ENCODE peak calls at places on chromosome 1, in eight cellular contexts. J, A, I, O, D, R, F and B are unnamed samples.
A peak's percentile ranks its signal among the peaks of the same experiment; 100 is the strongest.

GRCh38 chr1:14500041-14500440 is 98.4 kb upstream of the KAZN start:
- DNase-seq in O (no peak), I (no peak), J (no peak), R (no peak), F (no peak), D (no peak), A (no peak), B (no peak)

GRCh38 chr1:207847116-207847515 is 63.8 kb downstream of the CD34 start:
- DNase-seq in O (no peak), F (no peak), A (no peak), I (peak; percentile 58), D (no peak), R (no peak), J (no peak), B (no peak)

GRCh38 chr1:5525597-5526384 is 466.4 kb downstream of the NPHP4 start:
- DNase-seq in F (no peak), D (no peak), J (no peak), I (no peak), O (no peak), A (no peak), R (no peak), B (no peak)

GRCh38 chr1:31739281-31739853 is 24.8 kb downstream of the ADGRB2 start:
- DNase-seq in J (no peak), A (peak; percentile 86), O (peak; percentile 45), R (no peak), I (no peak), D (peak; percentile 70), F (no peak), B (peak; percentile 29)

GRCh38 chr1:225770586-225771248 is 6.9 kb upstream of the SRP9 start:
- DNase-seq in D (no peak), F (no peak), R (no peak), I (no peak), O (no peak), A (no peak), J (no peak), B (no peak)

GRCh38 chr1:10738125-10738746 is 58.2 kb downstream of the CASZ1 start:
- DNase-seq in R (no peak), I (no peak), A (no peak), F (no peak), J (peak; percentile 91), D (peak; percentile 80), O (no peak), B (no peak)

GRCh38 chr1:145985129-145985501 is 11.3 kb downstream of the TXNIP start:
- DNase-seq in O (no peak), D (no peak), F (no peak), R (no peak), A (no peak), I (no peak), J (no peak), B (no peak)

GRCh38 chr1:10599194-10599861 is 124.6 kb downstream of the PEX14 start:
- DNase-seq in O (no peak), D (no peak), R (peak; percentile 90), I (peak; percentile 66), A (no peak), J (peak; percentile 23), F (no peak), B (no peak)

GRCh38 chr1:228145498-228146425 is 4.0 kb upstream of the GJC2 start:
- DNase-seq in F (no peak), J (no peak), A (no peak), O (no peak), D (no peak), I (no peak), R (no peak), B (no peak)

GRCh38 chr1:226943927-226944326 is 3.8 kb downstream of the COQ8A start:
- DNase-seq in O (no peak), F (no peak), R (no peak), D (no peak), I (no peak), A (no peak), J (no peak), B (no peak)

GRCh38 chr1:89809556-89809955 is 11.3 kb upstream of the LRRC8D start:
- DNase-seq in J (no peak), A (no peak), O (no peak), R (peak; percentile 61), F (no peak), I (no peak), D (no peak), B (no peak)

GRCh38 chr1:213070399-213070798 is 19.4 kb downstream of the RPS6KC1 start:
- DNase-seq in A (peak; percentile 19), F (peak; percentile 37), J (peak; percentile 37), R (peak; percentile 86), I (peak; percentile 59), D (no peak), O (no peak), B (peak; percentile 87)

GRCh38 chr1:76939107-76939816 is 72.0 kb downstream of the ST6GALNAC5 start:
- DNase-seq in I (peak; percentile 59), A (no peak), R (peak; percentile 37), F (peak; percentile 20), O (no peak), D (no peak), J (no peak), B (peak; percentile 35)

DNA sequence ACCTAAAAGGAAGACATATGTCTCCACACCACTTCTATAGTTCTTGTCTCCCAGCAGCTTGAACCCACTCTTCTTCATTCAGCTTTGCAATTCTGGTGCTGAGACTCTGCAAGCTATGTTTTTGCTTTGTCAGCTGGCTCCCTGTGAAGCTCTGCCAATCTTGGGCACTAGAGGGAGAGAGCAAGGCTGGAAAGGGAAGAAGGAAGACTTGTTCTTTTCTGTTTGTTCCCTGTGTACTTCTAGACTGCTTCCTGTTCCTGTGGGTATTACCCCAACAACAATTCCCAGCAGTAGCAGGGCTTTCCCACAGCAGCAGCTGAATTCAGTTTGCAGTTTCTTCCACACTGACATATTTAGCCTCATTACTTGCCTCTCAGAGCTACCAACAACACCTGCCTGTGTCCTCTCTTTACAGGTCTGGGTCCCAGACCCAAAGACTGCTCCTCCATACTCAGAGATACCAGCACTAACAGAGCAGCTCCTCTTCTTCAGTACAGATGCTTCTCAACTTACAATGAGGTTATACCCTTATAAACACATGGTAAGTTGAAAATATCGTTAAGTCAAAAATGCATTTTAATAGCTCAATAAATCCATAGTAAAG is 275.2 kb upstream of the NEGR1 start:
- DNase-seq in F (peak; percentile 27), R (peak; percentile 2), D (no peak), O (no peak), A (no peak), J (no peak), I (peak; percentile 6), B (peak; percentile 2)
- TF ChIP-seq CTCF in F (peak; percentile 43), R (peak; percentile 20), D (no peak), O (no peak), A (no peak), J (no peak), I (peak; percentile 70), B (no peak)

DNA sequence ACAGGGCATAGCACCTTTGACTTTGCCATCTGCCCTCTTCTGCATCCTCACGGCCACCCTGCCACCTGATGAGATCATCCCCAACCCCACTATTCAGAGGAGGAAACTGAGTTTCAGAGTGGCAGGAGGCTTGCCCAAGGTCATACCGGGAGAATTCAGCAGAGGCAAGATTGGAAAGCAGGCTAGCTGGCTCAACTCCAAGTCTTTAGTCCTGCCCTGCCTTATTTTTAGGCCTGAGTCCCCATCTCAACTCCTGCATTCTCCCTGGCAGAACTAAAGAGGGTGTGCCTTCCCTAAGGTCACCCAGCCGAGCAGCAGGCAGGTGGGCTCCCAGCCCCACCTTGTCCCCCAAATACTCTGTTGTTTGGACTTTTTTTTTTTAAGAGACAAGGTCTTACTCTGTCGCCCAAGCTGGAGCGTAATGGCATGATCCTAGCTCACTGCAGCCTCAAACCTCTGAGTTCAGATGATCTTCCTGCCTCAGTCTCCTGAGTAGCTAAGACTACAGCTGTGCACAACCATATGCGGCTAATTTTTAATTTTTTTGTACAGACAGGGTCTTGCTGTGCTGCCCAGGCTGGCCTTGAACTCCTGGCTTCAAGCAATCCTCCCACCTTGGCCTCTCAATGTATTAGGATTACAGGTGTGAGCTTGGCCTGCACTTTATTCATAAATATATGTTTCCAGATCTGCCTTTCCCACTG is 13.8 kb upstream of the FGR start:
- DNase-seq in J (no peak), R (no peak), O (no peak), I (no peak), F (no peak), A (no peak), D (no peak), B (no peak)
- TF ChIP-seq CTCF in J (no peak), R (no peak), O (no peak), I (no peak), F (no peak), A (no peak), D (no peak), B (no peak)

DNA sequence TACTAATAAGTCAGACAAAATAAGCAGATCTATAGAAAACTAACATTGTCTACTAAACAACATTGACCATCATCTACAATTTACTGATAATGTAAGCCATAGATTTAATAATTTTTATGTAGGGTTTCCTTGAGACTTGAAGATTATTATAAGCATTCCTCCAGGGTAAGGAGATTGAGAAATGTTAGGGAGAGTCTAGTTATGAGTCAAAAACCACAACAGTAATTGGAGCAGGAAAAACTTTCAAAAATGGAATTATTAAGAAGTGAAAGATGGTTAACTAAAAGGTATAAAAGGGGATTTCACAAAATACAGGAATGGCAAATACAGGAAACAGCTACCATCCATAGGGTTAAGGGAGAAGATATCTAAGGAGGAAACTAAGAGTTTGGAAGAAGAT is 12.4 kb upstream of the UHMK1 start:
- DNase-seq in D (no peak), A (no peak), I (no peak), J (no peak), R (peak; percentile 18), F (no peak), O (no peak), B (no peak)
- TF ChIP-seq CTCF in D (no peak), A (no peak), I (no peak), J (no peak), R (no peak), F (no peak), O (no peak), B (no peak)

GRCh38 chr1:214445846-214446614 is 105.4 kb downstream of the PTPN14 start:
- DNase-seq in I (peak; percentile 40), J (no peak), D (no peak), F (peak; percentile 95), R (peak; percentile 96), O (no peak), A (no peak), B (no peak)

GRCh38 chr1:214447557-214447871 is 103.9 kb downstream of the PTPN14 start:
- DNase-seq in F (no peak), A (no peak), I (no peak), R (no peak), O (no peak), D (no peak), J (no peak), B (no peak)

GRCh38 chr1:214446772-214447556 is 104.4 kb downstream of the PTPN14 start:
- DNase-seq in O (no peak), F (peak; percentile 93), D (no peak), J (peak; percentile 68), I (peak; percentile 89), R (peak; percentile 93), A (no peak), B (peak; percentile 34)

GRCh38 chr1:214449371-214449770 is 102.0 kb downstream of the PTPN14 start:
- DNase-seq in D (no peak), J (no peak), R (no peak), A (no peak), I (no peak), F (no peak), O (no peak), B (no peak)

DNA sequence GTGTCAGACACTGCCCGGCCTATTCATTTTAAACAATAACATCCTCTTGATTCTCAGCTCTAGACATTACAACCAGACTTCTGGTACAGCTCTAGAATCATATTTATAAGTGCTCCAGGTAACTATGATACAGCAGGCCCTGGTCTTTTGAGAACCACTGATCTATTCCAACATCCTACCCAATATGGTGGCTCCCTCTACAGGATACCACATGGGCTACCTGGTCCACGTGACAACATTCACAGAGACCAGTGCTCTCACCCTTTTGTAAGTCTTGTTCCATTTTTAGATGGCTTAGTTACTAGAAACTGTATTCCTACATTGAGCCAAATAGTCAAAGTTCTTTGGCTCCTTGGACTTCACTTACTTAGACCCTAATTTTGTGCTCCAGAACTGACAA is 102.9 kb downstream of the PTPN14 start:
- DNase-seq in F (no peak), R (no peak), D (no peak), O (no peak), J (no peak), A (no peak), I (no peak), B (no peak)
- TF ChIP-seq CTCF in F (no peak), R (no peak), D (no peak), O (no peak), J (no peak), A (peak; percentile 12), I (no peak), B (no peak)